ENCODE peak calls at places on chromosomes 12 and 14, in four cellular contexts. One of them, this sample, is unnamed.
A peak's percentile ranks its signal among the peaks of the same experiment; 100 is the strongest.

GRCh38 chr12:67986632-67987031 is 2.6 kb upstream of the IFNG-AS1 start:
- DNase-seq in GM12864: no peak
- DNase-seq in RWPE1: no peak
- DNase-seq in kidney epithelial cell: no peak
- DNase-seq in this sample: no peak

GRCh38 chr12:88245905-88246304 is 103.8 kb downstream of the TMTC3 start:
- DNase-seq in GM12864: no peak
- DNase-seq in kidney epithelial cell: no peak
- DNase-seq in RWPE1: no peak
- DNase-seq in this sample: no peak

GRCh38 chr12:120466560-120467315 is 2.8 kb downstream of the SRSF9 start:
- DNase-seq in RWPE1: no peak
- DNase-seq in kidney epithelial cell: no peak
- DNase-seq in GM12864: no peak
- DNase-seq in this sample: no peak

GRCh38 chr12:130775953-130776856 is 60.1 kb upstream of the RIMBP2 start:
- DNase-seq in GM12864: no peak
- DNase-seq in RWPE1: peak; percentile 70
- DNase-seq in kidney epithelial cell: peak; percentile 51
- DNase-seq in this sample: no peak

GRCh38 chr12:110563702-110564470 is 19.2 kb downstream of the PPTC7 start:
- DNase-seq in GM12864: no peak
- DNase-seq in RWPE1: no peak
- DNase-seq in kidney epithelial cell: no peak
- DNase-seq in this sample: no peak

GRCh38 chr12:25864287-25864686 is 94.2 kb upstream of the RASSF8 start:
- DNase-seq in kidney epithelial cell: no peak
- DNase-seq in GM12864: no peak
- DNase-seq in RWPE1: no peak
- DNase-seq in this sample: no peak

GRCh38 chr14:93926209-93926872 is 803 bp upstream of the FAM181A start:
- DNase-seq in RWPE1: no peak
- DNase-seq in GM12864: no peak
- DNase-seq in kidney epithelial cell: no peak
- DNase-seq in this sample: no peak

GRCh38 chr14:38605193-38606114 is 349.6 kb upstream of the CLEC14A start:
- DNase-seq in RWPE1: no peak
- DNase-seq in kidney epithelial cell: no peak
- DNase-seq in GM12864: no peak
- DNase-seq in this sample: no peak

GRCh38 chr14:102862154-102862772 is 60.2 kb upstream of the AMN start:
- DNase-seq in kidney epithelial cell: no peak
- DNase-seq in RWPE1: no peak
- DNase-seq in GM12864: no peak
- DNase-seq in this sample: no peak

GRCh38 chr12:52081263-52081733 is 1.8 kb downstream of the SMIM41 start:
- DNase-seq in RWPE1: no peak
- DNase-seq in GM12864: no peak
- DNase-seq in kidney epithelial cell: no peak
- DNase-seq in this sample: peak; percentile 69

GRCh38 chr12:111438501-111438900 is 32.8 kb downstream of the SH2B3 start:
- DNase-seq in GM12864: no peak
- DNase-seq in RWPE1: peak; percentile 64
- DNase-seq in kidney epithelial cell: no peak
- DNase-seq in this sample: no peak

GRCh38 chr14:104545151-104545931 is 34.2 kb upstream of the C14orf180 start:
- DNase-seq in GM12864: no peak
- DNase-seq in kidney epithelial cell: no peak
- DNase-seq in RWPE1: no peak
- DNase-seq in this sample: no peak

GRCh38 chr14:90132821-90133570 is 71.2 kb downstream of the KCNK13 start:
- DNase-seq in kidney epithelial cell: no peak
- DNase-seq in GM12864: no peak
- DNase-seq in RWPE1: no peak
- DNase-seq in this sample: no peak

GRCh38 chr12:78002878-78003277 is 172.2 kb downstream of the NAV3 start:
- DNase-seq in RWPE1: no peak
- DNase-seq in GM12864: no peak
- DNase-seq in kidney epithelial cell: no peak
- DNase-seq in this sample: no peak

GRCh38 chr14:92582706-92583452 is 69.3 kb downstream of the RIN3 start:
- DNase-seq in kidney epithelial cell: no peak
- DNase-seq in RWPE1: no peak
- DNase-seq in GM12864: peak; percentile 76
- DNase-seq in this sample: peak; percentile 74

GRCh38 chr12:15627995-15628945 is 160.9 kb downstream of the EPS8 start:
- DNase-seq in kidney epithelial cell: no peak
- DNase-seq in RWPE1: no peak
- DNase-seq in GM12864: no peak
- DNase-seq in this sample: no peak

GRCh38 chr12:96710127-96710745 is 196.8 kb upstream of the NEDD1 start:
- DNase-seq in kidney epithelial cell: no peak
- DNase-seq in GM12864: no peak
- DNase-seq in RWPE1: no peak
- DNase-seq in this sample: no peak

GRCh38 chr12:69623970-69624369 is 13.3 kb upstream of the LRRC10 start:
- DNase-seq in RWPE1: no peak
- DNase-seq in kidney epithelial cell: no peak
- DNase-seq in GM12864: no peak
- DNase-seq in this sample: no peak

GRCh38 chr14:49164074-49164473 is 422.1 kb downstream of the RPS29 start:
- DNase-seq in GM12864: no peak
- DNase-seq in kidney epithelial cell: no peak
- DNase-seq in RWPE1: no peak
- DNase-seq in this sample: no peak
- TF ChIP-seq CTCF in GM12864: no peak
- TF ChIP-seq CTCF in kidney epithelial cell: no peak
- TF ChIP-seq CTCF in RWPE1: no peak
- TF ChIP-seq CTCF in this sample: no peak

DNA sequence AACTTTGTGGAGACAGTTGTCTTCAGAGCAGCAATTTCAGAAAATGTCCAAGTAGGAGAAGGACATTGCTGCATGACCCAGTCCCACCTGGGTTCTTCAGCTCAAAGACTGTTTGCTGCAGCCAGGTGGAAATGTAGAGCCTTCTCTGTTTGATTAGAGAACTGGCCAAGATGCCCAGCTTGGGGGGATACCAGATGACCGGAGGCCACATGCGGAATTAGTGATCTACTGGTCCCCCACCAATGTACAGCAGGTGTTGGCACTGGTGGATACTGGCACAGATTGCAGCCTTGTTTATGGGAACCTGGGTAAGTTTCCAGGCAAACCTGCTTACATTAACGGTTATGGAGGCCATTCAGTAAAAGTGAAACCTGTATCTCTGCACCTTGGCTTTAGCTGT is 555.3 kb downstream of the SLC6A15 start:
- DNase-seq in kidney epithelial cell: no peak
- DNase-seq in GM12864: no peak
- DNase-seq in RWPE1: no peak
- DNase-seq in this sample: no peak
- TF ChIP-seq CTCF in kidney epithelial cell: no peak
- TF ChIP-seq CTCF in GM12864: no peak
- TF ChIP-seq CTCF in RWPE1: no peak
- TF ChIP-seq CTCF in this sample: no peak

GRCh38 chr12:123269395-123269892 is 2.2 kb downstream of the CDK2AP1 start:
- DNase-seq in RWPE1: no peak
- DNase-seq in GM12864: no peak
- DNase-seq in kidney epithelial cell: no peak
- DNase-seq in this sample: peak; percentile 60
- TF ChIP-seq CTCF in RWPE1: no peak
- TF ChIP-seq CTCF in GM12864: no peak
- TF ChIP-seq CTCF in kidney epithelial cell: no peak
- TF ChIP-seq CTCF in this sample: no peak

GRCh38 chr14:81927069-81927468 is 393.4 kb upstream of the SEL1L start:
- DNase-seq in kidney epithelial cell: no peak
- DNase-seq in RWPE1: no peak
- DNase-seq in GM12864: no peak
- DNase-seq in this sample: no peak
- TF ChIP-seq CTCF in kidney epithelial cell: no peak
- TF ChIP-seq CTCF in RWPE1: no peak
- TF ChIP-seq CTCF in GM12864: no peak
- TF ChIP-seq CTCF in this sample: no peak